ENCODE peak calls at places on chromosome 4, in ten cellular contexts. T, U, Q, A, L, O, R, E, H and S are unnamed samples.

GRCh38 chr4:38449506-38450174 is 214.4 kb upstream of the KLF3 start:
- DNase-seq in E (no peak), R (no peak), T (no peak), Q (no peak), A (no peak), H (no peak), O (peak), U (no peak), L (no peak), S (no peak)

GRCh38 chr4:112063260-112063659 is 82.0 kb upstream of the FAM241A start:
- DNase-seq in A (no peak), L (no peak), H (no peak), O (no peak), T (no peak), U (no peak), R (no peak), E (no peak), Q (no peak), S (no peak)

GRCh38 chr4:5399790-5400421 is 308.5 kb downstream of the EVC2 start:
- DNase-seq in U (no peak), H (peak), O (peak), A (peak), R (peak), T (no peak), Q (peak), L (peak), E (no peak), S (peak)

GRCh38 chr4:28287837-28288236 is 1427.2 kb downstream of the STIM2 start:
- DNase-seq in E (peak), O (no peak), L (no peak), R (peak), U (no peak), T (no peak), A (no peak), H (no peak), Q (peak), S (no peak)

GRCh38 chr4:38046735-38047487 is 86.7 kb downstream of the PTTG2 start:
- DNase-seq in R (peak), Q (no peak), L (no peak), H (no peak), O (no peak), U (no peak), E (no peak), T (no peak), A (no peak), S (no peak)

GRCh38 chr4:2545321-2546013 is 9.0 kb downstream of the FAM193A start:
- DNase-seq in A (no peak), R (no peak), L (no peak), H (no peak), Q (no peak), T (no peak), O (no peak), E (no peak), U (no peak), S (no peak)

GRCh38 chr4:76781698-76782595 is 116.0 kb downstream of the SOWAHB start:
- DNase-seq in T (no peak), A (peak), H (no peak), L (peak), Q (peak), O (no peak), R (peak), U (no peak), E (peak), S (no peak)

GRCh38 chr4:14853186-14853946 is 148.9 kb upstream of the CPEB2 start:
- DNase-seq in A (no peak), R (peak), H (no peak), U (no peak), Q (peak), E (peak), O (no peak), T (no peak), L (no peak), S (no peak)

GRCh38 chr4:81405900-81406401 is 65.8 kb downstream of the RASGEF1B start:
- DNase-seq in R (peak), E (peak), Q (peak), A (peak), U (no peak), H (peak), T (no peak), L (peak), O (no peak), S (no peak)

GRCh38 chr4:104795264-104795934 is 300.7 kb upstream of the CXXC4 start:
- DNase-seq in O (no peak), E (no peak), A (no peak), U (no peak), T (no peak), R (peak), L (peak), Q (no peak), H (no peak), S (no peak)

GRCh38 chr4:56817840-56818491 is 3.5 kb downstream of the SPINK2 start:
- DNase-seq in E (no peak), U (no peak), H (no peak), Q (no peak), T (no peak), O (no peak), L (peak), A (no peak), R (no peak), S (no peak)

GRCh38 chr4:116024954-116025708 is 911.7 kb upstream of the NDST4 start:
- DNase-seq in T (no peak), A (no peak), L (no peak), U (no peak), R (no peak), E (no peak), O (no peak), Q (no peak), H (no peak), S (no peak)

GRCh38 chr4:120692964-120693363 is 229.6 kb downstream of the PRDM5 start:
- DNase-seq in E (peak), T (no peak), L (no peak), H (no peak), A (peak), O (no peak), R (peak), U (no peak), Q (peak), S (no peak)

GRCh38 chr4:154958621-154959358 is 177.7 kb downstream of the RBM46 start:
- DNase-seq in T (no peak), U (peak), L (no peak), Q (no peak), E (no peak), A (no peak), R (peak), H (no peak), O (no peak), S (peak)

GRCh38 chr4:40587826-40588225 is 41.8 kb downstream of the RBM47 start:
- DNase-seq in H (no peak), L (no peak), R (peak), T (no peak), E (no peak), U (no peak), Q (no peak), A (no peak), O (no peak), S (no peak)

GRCh38 chr4:149095798-149096197 is 653.6 kb upstream of the NR3C2 start:
- DNase-seq in T (no peak), R (peak), L (no peak), H (no peak), O (no peak), U (no peak), A (no peak), E (no peak), Q (no peak), S (no peak)

GRCh38 chr4:161317000-161317399 is 846.8 kb downstream of the FSTL5 start:
- DNase-seq in O (no peak), Q (no peak), U (no peak), L (no peak), E (no peak), H (no peak), R (no peak), T (no peak), A (no peak), S (no peak)

GRCh38 chr4:75555294-75556164 is at the start of gene ODAPH:
- DNase-seq in R (no peak), L (peak), Q (peak), O (no peak), H (no peak), U (no peak), T (no peak), A (no peak), E (no peak), S (no peak)

GRCh38 chr4:4610672-4611071 is 68.8 kb upstream of the STX18 start:
- DNase-seq in T (no peak), H (no peak), R (no peak), O (no peak), L (no peak), U (no peak), Q (no peak), A (no peak), E (no peak), S (no peak)

GRCh38 chr4:156892695-156893211 is 78.8 kb downstream of the PDGFC start:
- DNase-seq in E (no peak), Q (no peak), A (no peak), L (no peak), T (no peak), H (no peak), R (peak), O (no peak), U (no peak), S (no peak)

GRCh38 chr4:27187786-27188185 is 327.1 kb downstream of the STIM2 start:
- DNase-seq in L (no peak), A (no peak), T (no peak), U (no peak), E (no peak), Q (no peak), O (no peak), H (no peak), R (no peak), S (no peak)

GRCh38 chr4:102546635-102547034 is 45.5 kb downstream of the NFKB1 start:
- DNase-seq in E (no peak), U (no peak), R (no peak), Q (no peak), H (no peak), A (no peak), L (peak), T (no peak), O (no peak), S (no peak)

GRCh38 chr4:113292371-113293042 is 243.1 kb downstream of the ANK2 start:
- DNase-seq in E (no peak), O (no peak), H (peak), R (peak), T (peak), Q (no peak), A (no peak), L (no peak), U (peak), S (no peak)

GRCh38 chr4:184968784-184969201 is 49.5 kb upstream of the HELT start:
- DNase-seq in H (no peak), U (no peak), A (no peak), E (no peak), L (no peak), R (no peak), T (no peak), O (no peak), Q (no peak), S (no peak)

GRCh38 chr4:180028682-180029081 is 2214.5 kb upstream of the TENM3 start:
- DNase-seq in L (peak), R (no peak), E (no peak), U (no peak), Q (peak), H (peak), A (peak), O (peak), T (peak), S (no peak)

GRCh38 chr4:28357985-28358384 is 1497.3 kb downstream of the STIM2 start:
- DNase-seq in A (peak), U (no peak), T (no peak), O (no peak), E (no peak), L (no peak), Q (peak), H (no peak), R (peak), S (no peak)

GRCh38 chr4:121998024-121998423 is 46.2 kb upstream of the TRPC3 start:
- DNase-seq in E (no peak), Q (peak), L (no peak), T (no peak), H (no peak), O (no peak), R (no peak), A (no peak), U (no peak), S (no peak)
- TF ChIP-seq CTCF in E (peak), Q (no peak), L (no peak), T (peak), H (no peak), O (no peak), R (no peak), A (peak), U (no peak), S (no peak)

GRCh38 chr4:80221161-80221560 is 23.9 kb downstream of the PRDM8 start:
- DNase-seq in H (no peak), E (no peak), T (no peak), A (no peak), R (peak), O (no peak), U (no peak), Q (no peak), L (no peak), S (no peak)
- TF ChIP-seq CTCF in H (peak), E (peak), T (no peak), A (peak), R (peak), O (peak), U (no peak), Q (peak), L (no peak), S (peak)

DNA sequence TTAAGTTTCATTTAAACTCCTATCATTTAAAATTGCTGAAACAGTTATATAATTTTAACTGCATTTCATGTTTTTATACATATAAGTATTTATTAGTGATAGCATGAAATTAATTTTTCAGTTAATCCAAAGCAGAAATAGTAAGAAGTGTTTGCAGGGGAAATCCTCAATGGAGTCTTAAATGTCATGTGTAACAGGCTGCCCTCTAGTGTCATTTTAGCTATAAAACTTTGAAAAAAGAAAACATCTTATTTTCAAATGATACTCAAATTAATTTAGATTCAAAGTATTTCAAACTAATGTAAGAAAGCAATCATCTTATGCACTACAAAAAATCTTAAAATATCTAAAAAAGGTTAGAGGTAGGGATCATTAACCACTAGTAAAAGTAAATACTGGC is 27.1 kb downstream of the TAPT1 start:
- DNase-seq in L (peak), O (no peak), E (no peak), Q (peak), U (no peak), A (no peak), T (no peak), R (peak), H (no peak), S (no peak)
- TF ChIP-seq CTCF in L (peak), O (peak), E (peak), Q (peak), U (no peak), A (peak), T (no peak), R (peak), H (peak), S (no peak)

GRCh38 chr4:52657630-52658501 is 1.2 kb downstream of the USP46 start:
- DNase-seq in R (peak), A (peak), U (peak), E (peak), O (no peak), H (peak), T (peak), L (no peak), Q (peak), S (peak)
- TF ChIP-seq CTCF in R (no peak), A (no peak), U (no peak), E (peak), O (no peak), H (peak), T (no peak), L (no peak), Q (no peak), S (no peak)

GRCh38 chr4:61619528-61619927 is 419.4 kb downstream of the ADGRL3 start:
- DNase-seq in R (no peak), Q (peak), U (no peak), H (no peak), A (no peak), L (no peak), E (no peak), T (no peak), O (no peak), S (no peak)
- TF ChIP-seq CTCF in R (no peak), Q (no peak), U (no peak), H (peak), A (no peak), L (no peak), E (no peak), T (peak), O (peak), S (no peak)

DNA sequence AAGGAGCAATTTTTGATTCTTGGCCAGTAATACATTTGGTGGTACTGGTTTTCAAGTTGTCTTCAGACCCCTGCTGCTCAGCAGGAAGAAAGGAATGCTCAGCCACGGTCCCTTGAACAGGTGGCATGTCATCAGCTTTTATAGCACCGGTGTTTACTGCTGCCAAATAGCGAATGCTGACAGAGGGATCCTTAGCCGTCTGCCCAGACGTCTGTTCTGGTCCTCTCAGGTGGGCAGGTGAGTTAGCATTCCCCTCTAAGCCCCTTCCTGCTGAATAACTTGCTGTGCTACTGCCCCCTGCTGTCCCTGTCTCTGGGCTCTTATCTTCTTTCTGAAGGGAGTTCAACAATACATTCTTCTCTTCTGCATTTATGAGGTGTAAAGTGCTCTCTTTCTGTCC is 28.4 kb downstream of the BOD1L1 start:
- DNase-seq in T (peak), Q (no peak), L (no peak), E (no peak), A (no peak), H (no peak), R (no peak), U (no peak), O (no peak), S (no peak)
- TF ChIP-seq CTCF in T (no peak), Q (peak), L (peak), E (no peak), A (peak), H (peak), R (peak), U (no peak), O (peak), S (no peak)